ENCODE peak calls at places on chromosomes 12 and 14, in eight cellular contexts. H, D, N, Z, E, G, Y and A are unnamed samples.

GRCh38 chr14:63273717-63274673 is 44.7 kb downstream of the GPHB5 start:
- DNase-seq in N (no peak), E (no peak), Z (no peak), H (no peak), G (no peak), D (no peak), Y (no peak), A (no peak)

GRCh38 chr12:288687-289086 is 26.1 kb upstream of the SLC6A13 start:
- DNase-seq in Z (peak), E (no peak), D (no peak), G (no peak), Y (no peak), H (no peak), N (no peak), A (peak)

GRCh38 chr12:6370994-6371754 is 4.2 kb downstream of the SCNN1A start:
- DNase-seq in N (no peak), H (no peak), D (no peak), E (no peak), G (no peak), Z (peak), Y (no peak), A (peak)

GRCh38 chr14:64194404-64194803 is 99.8 kb downstream of the ESR2 start:
- DNase-seq in E (no peak), Y (no peak), D (no peak), N (no peak), G (no peak), Z (no peak), H (no peak), A (no peak)

GRCh38 chr14:42965512-42965911 is 1358.8 kb downstream of the LRFN5 start:
- DNase-seq in E (no peak), Y (no peak), N (no peak), D (no peak), Z (no peak), H (no peak), G (no peak), A (no peak)

GRCh38 chr14:51596473-51596870 is 55.2 kb upstream of the FRMD6 start:
- DNase-seq in E (no peak), H (no peak), Y (no peak), G (no peak), D (no peak), N (no peak), Z (no peak), A (no peak)

GRCh38 chr12:64099430-64099829 is 122.7 kb downstream of the KICS2 start:
- DNase-seq in N (no peak), G (no peak), Y (no peak), E (no peak), D (no peak), H (no peak), Z (peak), A (peak)

GRCh38 chr12:15164997-15165659 is 56.1 kb downstream of the RERG start:
- DNase-seq in H (no peak), D (no peak), E (no peak), Z (no peak), N (no peak), G (no peak), Y (no peak), A (peak)

GRCh38 chr12:113299619-113300237 is 35.2 kb downstream of the SLC8B1 start:
- DNase-seq in N (no peak), H (no peak), G (no peak), Z (peak), Y (no peak), E (no peak), D (no peak), A (peak)

GRCh38 chr14:54818201-54819133 is 84.2 kb downstream of the GCH1 start:
- DNase-seq in H (peak), Y (no peak), N (no peak), Z (peak), E (no peak), D (no peak), G (no peak), A (peak)

GRCh38 chr12:24854908-24855307 is 94.0 kb downstream of the BCAT1 start:
- DNase-seq in Y (no peak), Z (no peak), H (no peak), G (no peak), E (no peak), D (no peak), N (no peak), A (no peak)

GRCh38 chr12:52741378-52742195 is 35.6 kb downstream of the KRT76 start:
- DNase-seq in G (peak), D (peak), E (peak), N (peak), Z (peak), H (no peak), Y (peak), A (peak)

GRCh38 chr12:95815635-95816212 is 25.2 kb upstream of the NTN4 start:
- DNase-seq in Z (peak), D (no peak), Y (no peak), G (no peak), E (no peak), N (no peak), H (no peak), A (no peak)

GRCh38 chr12:2364566-2365165 is 311.9 kb downstream of the CACNA1C start:
- DNase-seq in Z (no peak), Y (no peak), N (no peak), G (no peak), H (no peak), E (no peak), D (no peak), A (no peak)

GRCh38 chr14:104559043-104559768 is 20.4 kb upstream of the C14orf180 start:
- DNase-seq in D (no peak), G (no peak), N (no peak), E (no peak), H (no peak), Z (no peak), Y (no peak), A (no peak)

GRCh38 chr12:79555006-79555925 is 135.5 kb downstream of the PAWR start:
- DNase-seq in H (no peak), Y (no peak), G (no peak), N (no peak), D (no peak), E (no peak), Z (peak), A (peak)

GRCh38 chr12:57101892-57102695 is 9.1 kb downstream of the STAT6 start:
- DNase-seq in N (no peak), Y (no peak), G (no peak), D (peak), E (no peak), Z (no peak), H (no peak), A (peak)

GRCh38 chr12:68310370-68310769 is 21.8 kb downstream of the MDM1 start:
- DNase-seq in Z (peak), G (no peak), Y (no peak), E (no peak), H (no peak), N (no peak), D (no peak), A (peak)

GRCh38 chr12:121964813-121965643 is 46.6 kb downstream of the CFAP251 start:
- DNase-seq in D (no peak), Z (peak), G (no peak), Y (no peak), N (no peak), H (no peak), E (no peak), A (no peak)

GRCh38 chr14:70080081-70080480 is 108.7 kb downstream of the SLC8A3 start:
- DNase-seq in N (no peak), D (no peak), Z (no peak), Y (no peak), E (no peak), H (no peak), G (no peak), A (no peak)

GRCh38 chr14:94581127-94581999 is at the start of gene SERPINA5:
- DNase-seq in Z (peak), Y (no peak), H (no peak), E (no peak), G (no peak), N (no peak), D (peak), A (peak)

GRCh38 chr12:127509066-127509778 is 757.7 kb upstream of the TMEM132C start:
- DNase-seq in Z (peak), D (no peak), N (no peak), Y (no peak), E (no peak), H (no peak), G (no peak), A (peak)

GRCh38 chr14:101849125-101849524 is 87.6 kb downstream of the PPP2R5C start:
- DNase-seq in D (peak), E (no peak), H (no peak), G (no peak), Z (no peak), N (no peak), Y (no peak), A (no peak)

GRCh38 chr14:35340616-35341453 is 48.7 kb downstream of the PSMA6 start:
- DNase-seq in N (no peak), D (peak), Y (no peak), H (no peak), G (no peak), E (no peak), Z (no peak), A (no peak)

GRCh38 chr12:55068416-55069010 is 48.7 kb downstream of the NEUROD4 start:
- DNase-seq in H (peak), Y (no peak), D (no peak), G (no peak), E (no peak), N (no peak), Z (peak), A (peak)

GRCh38 chr12:132450391-132451171 is 39.4 kb upstream of the FBRSL1 start:
- DNase-seq in N (no peak), G (no peak), H (no peak), E (no peak), D (no peak), Z (no peak), Y (no peak), A (no peak)